ENCODE peak calls at places on chromosomes 5 and 9, in seven cellular contexts. One of them, this sample, is unnamed.

GRCh38 chr5:32115985-32116384 is 58.1 kb downstream of the GOLPH3 start:
- DNase-seq in NAMALWA: no peak
- DNase-seq in Kasumi-1: no peak
- DNase-seq in GM12891: no peak
- DNase-seq in fibroblast of mammary gland: no peak
- DNase-seq in anterior cingulate cortex: no peak
- DNase-seq in prostate gland: no peak
- DNase-seq in this sample: no peak

GRCh38 chr9:106758911-106759310 is 104.1 kb upstream of the ZNF462 start:
- DNase-seq in prostate gland: no peak
- DNase-seq in GM12891: no peak
- DNase-seq in fibroblast of mammary gland: peak; percentile 18
- DNase-seq in anterior cingulate cortex: no peak
- DNase-seq in NAMALWA: no peak
- DNase-seq in Kasumi-1: no peak
- DNase-seq in this sample: no peak

GRCh38 chr9:4983541-4984165 is 1.4 kb upstream of the JAK2 start:
- DNase-seq in Kasumi-1: no peak
- DNase-seq in GM12891: no peak
- DNase-seq in NAMALWA: no peak
- DNase-seq in prostate gland: no peak
- DNase-seq in fibroblast of mammary gland: no peak
- DNase-seq in anterior cingulate cortex: no peak
- DNase-seq in this sample: no peak

GRCh38 chr5:21236896-21237830 is 1249.2 kb upstream of the CDH18 start:
- DNase-seq in anterior cingulate cortex: no peak
- DNase-seq in NAMALWA: no peak
- DNase-seq in fibroblast of mammary gland: peak; percentile 0
- DNase-seq in Kasumi-1: no peak
- DNase-seq in GM12891: no peak
- DNase-seq in prostate gland: no peak
- DNase-seq in this sample: no peak

GRCh38 chr5:155402927-155403645 is 389.5 kb downstream of the KIF4B start:
- DNase-seq in fibroblast of mammary gland: no peak
- DNase-seq in anterior cingulate cortex: no peak
- DNase-seq in Kasumi-1: no peak
- DNase-seq in GM12891: no peak
- DNase-seq in prostate gland: no peak
- DNase-seq in NAMALWA: no peak
- DNase-seq in this sample: no peak

GRCh38 chr5:134647750-134648424 is 698 bp upstream of the SEC24A start:
- DNase-seq in GM12891: no peak
- DNase-seq in prostate gland: no peak
- DNase-seq in NAMALWA: peak; percentile 81
- DNase-seq in fibroblast of mammary gland: peak; percentile 57
- DNase-seq in anterior cingulate cortex: no peak
- DNase-seq in Kasumi-1: peak; percentile 46
- DNase-seq in this sample: no peak

GRCh38 chr5:142697356-142697807 is 11.5 kb upstream of the FGF1 start:
- DNase-seq in anterior cingulate cortex: no peak
- DNase-seq in fibroblast of mammary gland: peak; percentile 82
- DNase-seq in GM12891: no peak
- DNase-seq in NAMALWA: no peak
- DNase-seq in prostate gland: no peak
- DNase-seq in Kasumi-1: peak; percentile 52
- DNase-seq in this sample: no peak

GRCh38 chr5:86983208-86983607 is 284.5 kb upstream of the RASA1 start:
- DNase-seq in GM12891: no peak
- DNase-seq in Kasumi-1: no peak
- DNase-seq in NAMALWA: no peak
- DNase-seq in anterior cingulate cortex: no peak
- DNase-seq in fibroblast of mammary gland: no peak
- DNase-seq in prostate gland: no peak
- DNase-seq in this sample: no peak

GRCh38 chr5:142358121-142358520 is 33.3 kb upstream of the SPRY4 start:
- DNase-seq in anterior cingulate cortex: no peak
- DNase-seq in fibroblast of mammary gland: no peak
- DNase-seq in GM12891: no peak
- DNase-seq in prostate gland: no peak
- DNase-seq in NAMALWA: no peak
- DNase-seq in Kasumi-1: no peak
- DNase-seq in this sample: no peak

GRCh38 chr5:75412111-75412990 is 75.3 kb downstream of the HMGCR start:
- DNase-seq in anterior cingulate cortex: no peak
- DNase-seq in Kasumi-1: peak; percentile 3
- DNase-seq in fibroblast of mammary gland: peak; percentile 88
- DNase-seq in NAMALWA: peak; percentile 7
- DNase-seq in prostate gland: no peak
- DNase-seq in GM12891: no peak
- DNase-seq in this sample: no peak

GRCh38 chr9:19229725-19230355 is 653 bp upstream of the DENND4C start:
- DNase-seq in NAMALWA: peak; percentile 89
- DNase-seq in Kasumi-1: peak; percentile 29
- DNase-seq in GM12891: peak; percentile 61
- DNase-seq in prostate gland: no peak
- DNase-seq in anterior cingulate cortex: peak; percentile 74
- DNase-seq in fibroblast of mammary gland: no peak
- DNase-seq in this sample: peak; percentile 56

GRCh38 chr9:2324742-2325141 is 296.8 kb upstream of the VLDLR start:
- DNase-seq in anterior cingulate cortex: no peak
- DNase-seq in fibroblast of mammary gland: no peak
- DNase-seq in GM12891: no peak
- DNase-seq in prostate gland: no peak
- DNase-seq in NAMALWA: no peak
- DNase-seq in Kasumi-1: no peak
- DNase-seq in this sample: no peak